ENCODE peak calls at places on chromosomes 2 and 18, in seven cellular contexts. F is activated CD4-positive, alpha-beta T cell treated with anti-CD3 and anti-CD28 coated beads, Interleukin-2, amount 10 ng/mL, durations not matched to agents 7 days and 5 days; O is OCI-LY7; Y is A172; V is occipital lobe; T is naive thymus-derived CD8-positive, alpha-beta T cell; U is cardiac muscle cell. I is an unnamed sample.

GRCh38 chr2:26608557-26608956 is 32.6 kb downstream of the CIB4 start:
- DNase-seq in Y (no peak), V (no peak), F (no peak), O (no peak), U (no peak), T (no peak), I (no peak)

GRCh38 chr2:180577567-180577966 is 402.8 kb upstream of the UBE2E3 start:
- DNase-seq in T (no peak), U (no peak), Y (no peak), V (no peak), O (no peak), F (no peak), I (no peak)

GRCh38 chr2:44935854-44936185 is 5.7 kb upstream of the SIX3 start:
- DNase-seq in U (no peak), O (no peak), T (no peak), Y (no peak), V (no peak), F (no peak), I (no peak)

GRCh38 chr2:3605013-3605961 is 10.4 kb downstream of the COLEC11 start:
- DNase-seq in F (peak; percentile 21), O (peak; percentile 86), V (no peak), T (no peak), U (no peak), Y (peak; percentile 26), I (peak; percentile 96)

GRCh38 chr2:183035298-183035953 is 2.8 kb downstream of the NCKAP1 start:
- DNase-seq in Y (peak; percentile 16), O (no peak), T (no peak), F (no peak), V (no peak), U (peak; percentile 71), I (peak; percentile 44)

GRCh38 chr2:192087398-192087958 is 107.3 kb downstream of the TMEFF2 start:
- DNase-seq in Y (no peak), V (no peak), U (no peak), F (no peak), T (no peak), O (no peak), I (no peak)

GRCh38 chr2:231052494-231053451 is 3.9 kb upstream of the PSMD1 start:
- DNase-seq in U (peak; percentile 88), O (peak; percentile 86), Y (peak; percentile 60), V (peak; percentile 85), F (peak; percentile 84), T (peak; percentile 67), I (peak; percentile 94)

GRCh38 chr2:9333591-9334171 is 89.6 kb downstream of the ITGB1BP1 start:
- DNase-seq in Y (peak; percentile 86), O (peak; percentile 51), T (no peak), V (peak; percentile 14), F (no peak), U (peak; percentile 85), I (peak; percentile 69)

GRCh38 chr2:199309973-199310372 is 147.8 kb downstream of the SATB2 start:
- DNase-seq in F (no peak), O (peak; percentile 96), T (no peak), U (no peak), Y (no peak), V (no peak), I (peak; percentile 44)

GRCh38 chr2:224983719-224984388 is 58.4 kb downstream of the DOCK10 start:
- DNase-seq in V (peak; percentile 14), F (no peak), Y (no peak), T (no peak), O (no peak), U (peak; percentile 73), I (no peak)

GRCh38 chr18:31497404-31497710 is 620 bp upstream of the DSG2 start:
- DNase-seq in O (no peak), V (no peak), U (no peak), F (no peak), T (no peak), Y (no peak), I (no peak)

GRCh38 chr18:23888880-23889279 is 125.7 kb upstream of the TTC39C start:
- DNase-seq in F (no peak), T (no peak), V (no peak), O (no peak), U (no peak), Y (no peak), I (no peak)

GRCh38 chr2:200377774-200378336 is 71.4 kb downstream of the SPATS2L start:
- DNase-seq in Y (no peak), V (no peak), U (no peak), O (no peak), T (no peak), F (no peak), I (no peak)

GRCh38 chr2:176297067-176297466 is 27.8 kb downstream of the MTX2 start:
- DNase-seq in V (no peak), F (no peak), Y (no peak), O (no peak), T (no peak), U (no peak), I (no peak)

GRCh38 chr2:45045706-45046105 is 36.5 kb upstream of the SIX2 start:
- DNase-seq in Y (no peak), U (no peak), O (no peak), T (no peak), F (no peak), V (no peak), I (no peak)

GRCh38 chr2:150588210-150588870 is 100.9 kb upstream of the RND3 start:
- DNase-seq in T (no peak), U (peak; percentile 59), Y (no peak), O (no peak), F (no peak), V (no peak), I (no peak)

GRCh38 chr2:69514406-69514805 is 77.2 kb upstream of the NFU1 start:
- DNase-seq in T (no peak), Y (peak; percentile 36), V (peak; percentile 23), O (no peak), F (no peak), U (peak; percentile 85), I (no peak)

GRCh38 chr2:235468978-235469694 is 24.7 kb upstream of the AGAP1 start:
- DNase-seq in V (no peak), T (no peak), F (no peak), O (no peak), Y (peak; percentile 85), U (peak; percentile 84), I (no peak)

GRCh38 chr2:196205891-196206408 is 34.6 kb upstream of the STK17B start:
- DNase-seq in T (no peak), O (no peak), Y (no peak), V (no peak), U (peak; percentile 78), F (no peak), I (no peak)

GRCh38 chr2:221999702-222000101 is 299.1 kb downstream of the PAX3 start:
- DNase-seq in Y (peak; percentile 97), T (no peak), F (no peak), V (no peak), O (no peak), U (no peak), I (no peak)

GRCh38 chr18:32315881-32316280 is 126.0 kb downstream of the MEP1B start:
- DNase-seq in U (peak; percentile 74), Y (no peak), O (no peak), F (no peak), T (no peak), V (no peak), I (no peak)

GRCh38 chr18:57434536-57435494 is at the start of gene ONECUT2:
- DNase-seq in U (peak; percentile 95), V (peak; percentile 76), O (no peak), T (peak; percentile 36), Y (peak; percentile 77), F (peak; percentile 30), I (no peak)

GRCh38 chr2:12151716-12152115 is 405.3 kb downstream of the LPIN1 start:
- DNase-seq in O (no peak), F (no peak), U (no peak), T (no peak), V (no peak), Y (no peak), I (no peak)

GRCh38 chr18:21571763-21572162 is 28.7 kb downstream of the ESCO1 start:
- DNase-seq in O (no peak), F (no peak), Y (no peak), V (no peak), T (no peak), U (no peak), I (no peak)

GRCh38 chr2:14514001-14514400 is 118.5 kb upstream of the LRATD1 start:
- DNase-seq in F (no peak), U (no peak), T (no peak), O (no peak), Y (no peak), V (no peak), I (no peak)

GRCh38 chr2:130877258-130877657 is 40.5 kb downstream of the ARHGEF4 start:
- DNase-seq in T (no peak), O (no peak), F (no peak), U (no peak), Y (no peak), V (no peak), I (no peak)

GRCh38 chr18:21741511-21742322 is 1.1 kb downstream of the MIB1 start:
- DNase-seq in O (peak; percentile 47), F (peak; percentile 13), U (no peak), Y (no peak), T (no peak), V (no peak), I (peak; percentile 69)

GRCh38 chr18:3985664-3986063 is 469.4 kb downstream of the DLGAP1 start:
- DNase-seq in U (peak; percentile 8), T (no peak), F (no peak), Y (peak; percentile 25), O (no peak), V (no peak), I (no peak)

GRCh38 chr2:100625731-100626130 is 62.9 kb downstream of the PDCL3 start:
- DNase-seq in U (no peak), O (no peak), T (no peak), Y (no peak), F (no peak), V (no peak), I (no peak)

GRCh38 chr2:40394030-40394429 is 57.9 kb downstream of the SLC8A1 start:
- DNase-seq in Y (no peak), T (no peak), F (no peak), U (no peak), O (no peak), V (no peak), I (no peak)

GRCh38 chr18:2988041-2988794 is 24.7 kb downstream of the LPIN2 start:
- DNase-seq in U (peak; percentile 84), Y (no peak), T (no peak), V (no peak), F (no peak), O (no peak), I (no peak)

GRCh38 chr2:172921538-172922236 is 154.0 kb upstream of the MAP3K20 start:
- DNase-seq in O (no peak), F (no peak), Y (peak; percentile 14), V (no peak), U (peak; percentile 72), T (no peak), I (no peak)

GRCh38 chr2:122706757-122707223 is 951.3 kb downstream of the TSN start:
- DNase-seq in F (no peak), T (no peak), U (no peak), O (no peak), Y (no peak), V (no peak), I (no peak)

GRCh38 chr2:67626076-67626475 is 228.9 kb downstream of the ETAA1 start:
- DNase-seq in F (no peak), U (no peak), V (no peak), T (no peak), O (no peak), Y (peak; percentile 12), I (no peak)

GRCh38 chr18:48200631-48201336 is 208.4 kb downstream of the ZBTB7C start:
- DNase-seq in T (no peak), V (no peak), U (no peak), F (no peak), O (no peak), Y (no peak), I (no peak)

I was measured in Karpas-422.